ENCODE peak calls at places on chromosomes 2 and 18, in four cellular contexts. F is neuronal stem cell, S is colonic mucosa, P is GM23338. B is an unnamed sample.

GRCh38 chr2:28327963-28328922 is 64.4 kb upstream of the FOSL2 start:
- DNase-seq in S (no peak), P (no peak), F (no peak), B (no peak)

GRCh38 chr2:135798762-135799161 is 38.2 kb downstream of the LCT start:
- DNase-seq in S (no peak), F (no peak), P (peak), B (no peak)

GRCh38 chr18:48861181-48861715 is 89.5 kb downstream of the SMAD7 start:
- DNase-seq in P (peak), S (no peak), F (no peak), B (no peak)

GRCh38 chr2:102603904-102604303 is 15.4 kb upstream of the SLC9A2 start:
- DNase-seq in F (no peak), P (no peak), S (no peak), B (no peak)

GRCh38 chr2:17791121-17791902 is 24.9 kb upstream of the MSGN1 start:
- DNase-seq in F (no peak), S (no peak), P (no peak), B (no peak)

GRCh38 chr2:172081248-172082022 is 3.9 kb upstream of the DLX1 start:
- DNase-seq in S (no peak), F (peak), P (peak), B (no peak)

GRCh38 chr18:31538837-31539236 is 40.9 kb downstream of the DSG2 start:
- DNase-seq in S (no peak), F (no peak), P (no peak), B (no peak)

GRCh38 chr2:61658841-61659780 is 121.0 kb upstream of the XPO1 start:
- DNase-seq in S (no peak), F (peak), P (peak), B (peak)

GRCh38 chr2:135817946-135818345 is 19.0 kb downstream of the LCT start:
- DNase-seq in P (no peak), F (no peak), S (no peak), B (no peak)

GRCh38 chr2:96953611-96954489 is 32.5 kb downstream of the FAM178B start:
- DNase-seq in S (no peak), P (no peak), F (no peak), B (no peak)

GRCh38 chr18:69539404-69539803 is 138.7 kb downstream of the DOK6 start:
- DNase-seq in S (no peak), P (no peak), F (no peak), B (no peak)

GRCh38 chr2:11006191-11006590 is 94.5 kb downstream of the KCNF1 start:
- DNase-seq in S (no peak), P (no peak), F (no peak), B (no peak)

GRCh38 chr2:30230855-30231725 is at the start of gene LBH:
- DNase-seq in F (peak), P (peak), S (peak), B (no peak)

GRCh38 chr2:168336786-168337388 is 89.5 kb upstream of the STK39 start:
- DNase-seq in F (no peak), P (peak), S (peak), B (peak)

GRCh38 chr2:143151111-143151752 is 22.0 kb downstream of the ARHGAP15 start:
- DNase-seq in F (no peak), S (no peak), P (no peak), B (no peak)

GRCh38 chr18:41378628-41379027 is 576.4 kb upstream of the PIK3C3 start:
- DNase-seq in S (no peak), P (peak), F (peak), B (no peak)

GRCh38 chr18:24231773-24232735 is 93.2 kb downstream of the CABYR start:
- DNase-seq in F (no peak), P (no peak), S (no peak), B (no peak)

GRCh38 chr2:188345439-188345838 is 53.8 kb downstream of the GULP1 start:
- DNase-seq in F (no peak), P (no peak), S (no peak), B (no peak)

GRCh38 chr18:25467226-25468065 is 115.5 kb upstream of the ZNF521 start:
- DNase-seq in P (no peak), S (no peak), F (peak), B (no peak)

GRCh38 chr2:173961346-173961705 is 3.8 kb downstream of the SP3 start:
- DNase-seq in P (no peak), F (no peak), S (no peak), B (no peak)

GRCh38 chr2:120439067-120439368 is 93.1 kb downstream of the INHBB start:
- DNase-seq in F (no peak), P (no peak), S (no peak), B (no peak)

GRCh38 chr2:145592362-145592761 is 1072.4 kb upstream of the ZEB2 start:
- DNase-seq in F (no peak), P (peak), S (no peak), B (peak)

GRCh38 chr2:23954325-23955014 is 14.2 kb downstream of the UBXN2A start:
- DNase-seq in S (no peak), P (no peak), F (no peak), B (no peak)

GRCh38 chr2:239938651-239939486 is 86.3 kb downstream of the NDUFA10 start:
- DNase-seq in F (no peak), P (no peak), S (no peak), B (no peak)

GRCh38 chr18:42413870-42414269 is 458.8 kb downstream of the PIK3C3 start:
- DNase-seq in P (no peak), F (no peak), S (no peak), B (no peak)

GRCh38 chr18:42412896-42413295 is 457.9 kb downstream of the PIK3C3 start:
- DNase-seq in S (no peak), P (no peak), F (no peak), B (no peak)

GRCh38 chr18:42412281-42412680 is 457.2 kb downstream of the PIK3C3 start:
- DNase-seq in P (no peak), S (no peak), F (no peak), B (no peak)

GRCh38 chr18:42417189-42417588 is 462.2 kb downstream of the PIK3C3 start:
- DNase-seq in P (no peak), F (no peak), S (no peak), B (no peak)

GRCh38 chr18:42414756-42415454 is 459.9 kb downstream of the PIK3C3 start:
- DNase-seq in P (no peak), F (no peak), S (no peak), B (no peak)
- H3K4me3 ChIP-seq in P (no peak), F (no peak), S (no peak), B (no peak)

DNA sequence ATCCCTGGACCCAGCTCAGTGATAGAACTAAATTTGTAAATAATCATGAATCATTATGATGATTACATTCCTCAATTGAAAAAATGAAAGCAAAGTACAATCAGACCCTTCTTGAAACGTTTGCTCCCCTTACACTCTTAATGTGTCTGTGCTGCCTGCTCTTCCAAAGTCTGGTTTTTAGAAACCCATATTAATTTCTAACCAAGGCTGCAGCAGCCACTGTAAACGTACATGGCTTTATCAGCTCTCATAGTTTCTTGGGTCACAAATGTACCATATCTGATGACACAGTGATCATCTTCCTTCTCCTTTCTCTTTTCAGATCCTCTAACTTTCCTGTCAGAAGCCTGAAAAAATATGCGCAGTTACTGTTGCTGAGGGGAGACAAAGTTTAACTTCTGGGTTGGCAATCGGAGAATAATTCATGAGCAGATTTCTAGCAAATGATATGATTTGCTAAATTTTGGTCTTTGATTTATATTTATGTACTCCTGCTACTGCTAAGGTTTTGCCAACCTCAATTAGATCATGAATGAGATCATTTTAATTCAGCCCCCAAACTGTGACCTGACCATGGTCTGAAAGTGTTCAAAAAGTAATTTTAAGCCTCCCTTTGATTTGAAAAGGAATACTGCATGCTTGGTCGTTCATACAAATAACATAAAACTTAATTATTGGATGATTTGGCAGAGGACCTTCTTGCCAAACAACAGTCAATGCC is 12.3 kb downstream of the ZEB2 start:
- DNase-seq in P (no peak), S (no peak), F (no peak), B (no peak)
- H3K4me3 ChIP-seq in P (no peak), S (no peak), F (no peak), B (no peak)

GRCh38 chr18:10705786-10706185 is 180.0 kb downstream of the NAPG start:
- DNase-seq in F (no peak), S (no peak), P (no peak), B (no peak)

GRCh38 chr18:10705291-10705690 is 179.5 kb downstream of the NAPG start:
- DNase-seq in F (no peak), P (no peak), S (no peak), B (no peak)

GRCh38 chr18:10707294-10707693 is 181.5 kb downstream of the NAPG start:
- DNase-seq in S (no peak), F (no peak), P (no peak), B (no peak)

DNA sequence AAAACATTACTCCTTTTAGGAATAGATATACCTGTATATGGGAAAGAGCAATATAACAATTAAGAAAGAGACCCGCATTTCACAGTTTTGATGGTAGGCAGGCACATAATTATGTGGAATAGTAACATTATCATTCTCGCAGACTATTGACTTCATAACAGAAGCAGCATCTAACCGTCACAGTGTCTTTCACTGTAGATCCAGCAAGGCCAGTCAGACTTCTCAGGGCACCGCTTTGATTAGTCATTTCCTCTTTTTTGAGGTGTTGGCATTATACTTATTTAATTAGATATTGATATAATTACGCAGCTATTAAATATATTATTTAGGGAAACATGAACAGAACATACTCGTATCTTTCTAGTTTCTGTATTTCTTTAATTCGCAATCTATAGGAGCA is 176.4 kb downstream of the NAPG start:
- DNase-seq in P (no peak), S (no peak), F (no peak), B (no peak)
- H3K4me3 ChIP-seq in P (no peak), S (no peak), F (no peak), B (no peak)

GRCh38 chr2:227817336-227817735 is 3.7 kb downstream of the CCL20 start:
- DNase-seq in P (no peak), F (no peak), S (no peak), B (no peak)

GRCh38 chr2:227815066-227815465 is 1.4 kb downstream of the CCL20 start:
- DNase-seq in F (no peak), S (no peak), P (no peak), B (no peak)

GRCh38 chr2:227817940-227818568 is 4.4 kb downstream of the CCL20 start:
- DNase-seq in P (peak), F (no peak), S (peak), B (no peak)

GRCh38 chr2:227818569-227819397 is 5.1 kb downstream of the CCL20 start:
- DNase-seq in F (no peak), P (no peak), S (peak), B (no peak)

DNA sequence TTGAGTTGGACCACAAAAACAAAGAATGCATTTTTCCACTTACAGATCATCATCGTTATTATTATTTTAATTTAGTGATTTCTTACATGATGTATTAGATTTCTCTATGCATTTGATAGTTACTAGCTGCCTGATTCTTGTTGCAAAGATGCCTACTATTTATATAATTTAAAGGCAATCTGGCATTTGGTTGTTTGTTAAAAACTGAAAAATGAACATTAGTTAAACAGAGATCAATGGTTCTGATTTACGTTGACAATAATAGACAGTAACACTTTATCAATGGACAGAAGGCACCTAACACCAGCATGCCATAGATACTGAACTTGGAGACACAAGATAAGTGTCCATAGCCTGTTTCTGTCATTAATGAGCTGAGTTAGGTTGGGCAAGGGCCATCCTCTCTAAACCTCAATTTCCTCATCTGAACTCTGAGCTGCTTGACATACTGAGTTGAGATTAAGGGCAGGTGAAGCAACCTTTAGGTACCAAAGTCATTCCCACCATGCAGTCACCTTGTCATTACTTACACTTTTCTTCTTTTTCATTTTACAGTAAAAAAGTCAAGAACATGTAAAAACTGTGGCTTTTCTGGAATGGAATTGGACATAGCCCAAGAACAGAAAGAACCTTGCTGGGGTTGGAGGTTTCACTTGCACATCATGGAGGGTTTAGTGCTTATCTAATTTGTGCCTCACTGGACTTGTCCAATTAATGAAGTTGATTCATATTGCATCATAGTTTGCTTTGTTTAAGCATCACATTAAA is 3.0 kb downstream of the CCL20 start:
- DNase-seq in P (no peak), F (no peak), S (no peak), B (no peak)
- H3K4me3 ChIP-seq in P (no peak), F (no peak), S (no peak), B (no peak)

GRCh38 chr18:62522178-62522509 is 681 bp upstream of the ZCCHC2 start:
- DNase-seq in F (no peak), P (no peak), S (no peak), B (no peak)
- H3K4me3 ChIP-seq in F (peak), P (peak), S (peak), B (peak)

DNA sequence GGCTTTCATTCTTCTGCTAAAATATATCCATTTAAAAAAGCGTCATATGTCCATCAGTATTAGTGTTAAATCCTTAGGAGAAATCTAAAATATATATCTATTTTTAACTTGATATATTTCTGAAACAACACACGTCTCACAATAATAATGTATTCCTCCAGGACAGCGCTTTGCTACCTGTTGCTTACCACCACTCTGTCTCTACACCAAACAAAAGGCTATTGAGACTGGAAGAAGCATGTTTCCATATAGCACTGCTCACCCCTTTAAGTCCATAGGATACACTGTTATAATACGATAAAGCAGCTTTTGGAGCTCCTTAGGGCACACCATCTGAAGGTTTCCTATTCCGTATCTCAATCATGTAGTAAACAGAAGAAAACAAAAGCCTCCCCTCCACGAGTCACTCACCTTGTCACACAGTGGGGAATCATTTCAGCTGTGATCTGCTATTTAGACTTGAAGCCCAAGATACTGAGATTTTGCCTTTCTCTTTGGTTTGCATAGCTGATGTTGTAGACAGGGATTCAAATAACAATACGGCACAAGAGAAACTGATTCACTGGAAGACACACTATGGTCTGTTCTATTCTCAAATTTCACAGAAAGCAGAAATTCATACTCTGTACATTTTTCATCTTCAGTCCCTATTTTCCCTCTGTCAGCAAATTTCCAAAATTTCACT is 187.3 kb downstream of the TCF4 start:
- DNase-seq in P (no peak), S (no peak), F (no peak), B (no peak)
- H3K4me3 ChIP-seq in P (no peak), S (no peak), F (no peak), B (no peak)

GRCh38 chr18:58247363-58247834 is 203.4 kb downstream of the NEDD4L start:
- DNase-seq in F (no peak), P (peak), S (no peak), B (no peak)
- H3K4me3 ChIP-seq in F (no peak), P (peak), S (no peak), B (no peak)

GRCh38 chr2:176125215-176126054 is 2.9 kb downstream of the HOXD9 start:
- DNase-seq in F (no peak), P (peak), S (no peak), B (no peak)

GRCh38 chr2:176124358-176125214 is 2.1 kb downstream of the HOXD9 start:
- DNase-seq in S (no peak), P (no peak), F (no peak), B (no peak)

GRCh38 chr2:176123483-176123843 is 944 bp downstream of the HOXD9 start:
- DNase-seq in P (no peak), S (no peak), F (no peak), B (no peak)

GRCh38 chr2:176122633-176123482 is at the start of gene HOXD9:
- DNase-seq in S (peak), F (no peak), P (no peak), B (no peak)

DNA sequence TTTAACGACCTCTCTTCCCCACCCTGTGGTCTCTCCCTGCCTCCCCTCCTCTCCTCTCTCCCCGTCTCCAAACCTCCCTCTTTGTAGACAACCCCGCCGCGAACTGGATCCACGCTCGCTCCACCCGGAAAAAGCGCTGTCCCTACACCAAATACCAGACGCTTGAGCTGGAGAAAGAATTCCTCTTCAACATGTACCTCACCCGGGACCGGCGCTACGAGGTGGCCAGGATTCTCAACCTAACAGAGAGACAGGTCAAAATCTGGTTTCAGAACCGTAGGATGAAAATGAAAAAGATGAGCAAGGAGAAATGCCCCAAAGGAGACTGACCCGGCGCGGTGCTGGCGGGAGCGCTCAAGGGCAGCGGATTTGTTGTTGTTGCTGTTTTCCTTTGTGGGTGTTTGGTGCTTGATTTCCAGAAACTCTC is 1.3 kb downstream of the HOXD9 start:
- DNase-seq in F (no peak), S (no peak), P (no peak), B (no peak)
- H3K4me3 ChIP-seq in F (no peak), S (no peak), P (no peak), B (no peak)

GRCh38 chr2:219278655-219279150 is 463 bp upstream of the DNAJB2 start:
- DNase-seq in F (no peak), P (no peak), S (no peak), B (no peak)
- H3K4me3 ChIP-seq in F (peak), P (peak), S (peak), B (peak)

DNA sequence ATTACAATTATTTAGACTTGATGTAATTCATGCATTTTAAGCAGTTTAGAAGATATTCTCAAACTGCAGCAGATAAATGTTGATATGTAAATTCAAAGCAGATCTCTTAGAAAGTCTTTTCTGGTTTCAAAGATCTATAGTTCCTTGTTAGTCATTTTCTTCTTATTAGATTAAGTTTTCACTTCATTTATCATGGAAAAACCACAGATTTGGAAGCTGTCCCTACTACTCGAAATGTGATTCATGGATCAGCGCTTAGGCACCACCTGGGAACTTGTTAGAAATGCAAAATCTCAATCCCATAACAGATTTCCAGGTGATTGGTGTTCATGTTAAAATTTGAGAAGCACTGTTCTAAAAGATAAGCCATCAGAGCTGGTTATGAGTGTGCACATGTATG is 92.8 kb upstream of the CDH2 start:
- DNase-seq in P (no peak), F (no peak), S (no peak), B (no peak)
- H3K4me3 ChIP-seq in P (no peak), F (no peak), S (no peak), B (no peak)